ENCODE peak calls at places on chromosomes 6 and 20, in ten cellular contexts. F is cardiac muscle cell, A is occipital lobe, Y is amygdala, R is ACHN, Z is DMS79, S is CMK, V is hippocampal formation, M is fibroblast of gingiva, Q is renal cortical epithelial cell. T is an unnamed sample.

GRCh38 chr20:54475334-54476287 is at the start of gene DOK5:
- DNase-seq in V (peak), A (peak), Q (no peak), Y (peak), M (peak), F (peak), S (no peak), R (no peak), Z (no peak), T (no peak)

GRCh38 chr6:8041933-8042583 is 22.1 kb downstream of the BLOC1S5 start:
- DNase-seq in Q (no peak), Y (no peak), S (no peak), A (no peak), Z (no peak), R (no peak), F (no peak), V (no peak), M (peak), T (no peak)

GRCh38 chr6:45448417-45449389 is 71.0 kb upstream of the SUPT3H start:
- DNase-seq in S (no peak), A (no peak), Z (no peak), M (peak), Q (peak), V (no peak), R (no peak), F (no peak), Y (no peak), T (no peak)

GRCh38 chr6:168027521-168027920 is 30.1 kb downstream of the KIF25 start:
- DNase-seq in Z (no peak), R (no peak), V (no peak), A (no peak), F (no peak), M (no peak), Q (no peak), S (no peak), Y (no peak), T (no peak)

GRCh38 chr6:52549428-52549827 is 27.4 kb downstream of the TRAM2 start:
- DNase-seq in Q (no peak), Z (peak), R (no peak), F (no peak), A (no peak), S (no peak), V (no peak), Y (no peak), M (no peak), T (no peak)

GRCh38 chr6:27922949-27923348 is 10.8 kb upstream of the OR2B2 start:
- DNase-seq in Q (no peak), A (no peak), M (no peak), Y (no peak), V (no peak), S (no peak), Z (no peak), R (no peak), F (no peak), T (no peak)

GRCh38 chr6:28943557-28944411 is 20.0 kb upstream of the TRIM27 start:
- DNase-seq in Z (peak), A (peak), R (peak), S (peak), Q (peak), Y (peak), F (peak), M (peak), V (peak), T (no peak)

GRCh38 chr20:51624157-51624731 is 81.7 kb upstream of the NFATC2 start:
- DNase-seq in S (peak), V (no peak), M (peak), Z (no peak), F (peak), Q (peak), R (peak), Y (peak), A (no peak), T (no peak)

GRCh38 chr6:133590814-133591213 is 298.1 kb upstream of the TCF21 start:
- DNase-seq in V (no peak), Q (peak), M (peak), S (no peak), F (no peak), Y (no peak), R (no peak), A (no peak), Z (no peak), T (no peak)

GRCh38 chr6:147559016-147559415 is 50.5 kb downstream of the SAMD5 start:
- DNase-seq in F (peak), V (no peak), R (no peak), A (no peak), Y (no peak), Z (no peak), Q (peak), M (no peak), S (no peak), T (no peak)

GRCh38 chr20:9886227-9886626 is 47.4 kb upstream of the PAK5 start:
- DNase-seq in Q (no peak), V (no peak), A (no peak), Z (no peak), F (no peak), R (no peak), M (no peak), Y (no peak), S (no peak), T (no peak)

GRCh38 chr20:40682104-40683045 is 6.7 kb downstream of the MAFB start:
- DNase-seq in M (peak), Q (no peak), Z (no peak), A (no peak), F (peak), R (no peak), Y (no peak), S (no peak), V (no peak), T (no peak)

GRCh38 chr20:2762578-2763131 is 37.8 kb downstream of the CPXM1 start:
- DNase-seq in F (no peak), Y (no peak), V (no peak), Z (no peak), M (no peak), A (no peak), R (no peak), Q (no peak), S (no peak), T (no peak)

GRCh38 chr6:6560909-6561308 is 27.6 kb upstream of the LY86 start:
- DNase-seq in Y (no peak), V (no peak), S (no peak), Z (no peak), A (no peak), F (no peak), R (no peak), M (no peak), Q (peak), T (no peak)

GRCh38 chr6:147117580-147117979 is 86.6 kb upstream of the STXBP5 start:
- DNase-seq in R (no peak), M (peak), F (peak), V (no peak), Y (no peak), Z (no peak), S (no peak), A (no peak), Q (peak), T (no peak)

GRCh38 chr20:14712302-14712739 is 374.9 kb upstream of the FLRT3 start:
- DNase-seq in F (peak), Q (peak), R (peak), V (no peak), M (peak), S (no peak), A (no peak), Y (no peak), Z (no peak), T (no peak)

GRCh38 chr6:9789201-9789600 is 625.7 kb downstream of the TFAP2A start:
- DNase-seq in R (no peak), A (no peak), S (no peak), Y (no peak), F (no peak), M (no peak), V (no peak), Q (no peak), Z (no peak), T (no peak)

GRCh38 chr6:22694092-22694724 is 124.8 kb downstream of the HDGFL1 start:
- DNase-seq in Q (no peak), Z (no peak), Y (no peak), F (no peak), A (no peak), V (no peak), S (no peak), M (no peak), R (no peak), T (no peak)

GRCh38 chr6:25175216-25175615 is 104.0 kb upstream of the CARMIL1 start:
- DNase-seq in S (no peak), R (no peak), V (no peak), Z (no peak), F (peak), Q (peak), M (no peak), A (no peak), Y (no peak), T (no peak)

GRCh38 chr6:81145506-81145905 is 607.0 kb downstream of the TENT5A start:
- DNase-seq in Y (no peak), V (no peak), R (no peak), A (no peak), Z (no peak), Q (no peak), S (no peak), M (no peak), F (no peak), T (no peak)

GRCh38 chr6:166575190-166575589 is 11.3 kb downstream of the RAMACL start:
- DNase-seq in R (no peak), Q (no peak), Y (no peak), A (peak), F (peak), S (no peak), M (peak), V (no peak), Z (no peak), T (peak)

GRCh38 chr20:19098806-19099578 is 113.5 kb upstream of the SLC24A3 start:
- DNase-seq in Z (no peak), R (no peak), M (no peak), Y (no peak), Q (no peak), A (no peak), S (no peak), F (no peak), V (no peak), T (no peak)

GRCh38 chr20:58145506-58146080 is 82.9 kb downstream of the ANKRD60 start:
- DNase-seq in A (no peak), M (no peak), R (no peak), Q (no peak), Y (no peak), S (no peak), Z (no peak), F (no peak), V (no peak), T (peak)

GRCh38 chr6:12767016-12767415 is 50.4 kb downstream of the PHACTR1 start:
- DNase-seq in V (no peak), Q (peak), F (no peak), Z (no peak), S (no peak), Y (no peak), A (no peak), R (no peak), M (no peak), T (no peak)

GRCh38 chr6:37460805-37461204 is 27.8 kb downstream of the CMTR1 start:
- DNase-seq in M (no peak), F (no peak), V (no peak), A (no peak), Z (no peak), S (no peak), R (no peak), Y (no peak), Q (no peak), T (no peak)

GRCh38 chr6:127434651-127435050 is 24.5 kb downstream of the KIAA0408 start:
- DNase-seq in S (no peak), Z (no peak), V (no peak), Q (no peak), F (no peak), A (no peak), R (no peak), Y (no peak), M (no peak), T (no peak)

GRCh38 chr6:156757849-156758248 is 19.3 kb upstream of the ARID1B start:
- DNase-seq in F (no peak), Y (no peak), M (no peak), V (no peak), S (no peak), Q (no peak), R (no peak), A (no peak), Z (no peak), T (no peak)